ENCODE peak calls at places on chromosomes 5 and 9, in eight cellular contexts. One of them, this sample, is unnamed.

GRCh38 chr5:149002761-149003689 is 59.8 kb downstream of the SH3TC2 start:
- DNase-seq in ovary: no peak
- DNase-seq in CD8-positive, alpha-beta memory T cell: no peak
- DNase-seq in breast epithelium: no peak
- DNase-seq in colonic mucosa: no peak
- DNase-seq in hepatocyte: no peak
- DNase-seq in CD8-positive, alpha-beta T cell: no peak
- DNase-seq in right lobe of liver: no peak
- DNase-seq in this sample: no peak

GRCh38 chr5:159878988-159879471 is 37.3 kb upstream of the ADRA1B start:
- DNase-seq in ovary: peak; percentile 63
- DNase-seq in CD8-positive, alpha-beta memory T cell: no peak
- DNase-seq in breast epithelium: no peak
- DNase-seq in colonic mucosa: peak; percentile 55
- DNase-seq in hepatocyte: peak; percentile 83
- DNase-seq in CD8-positive, alpha-beta T cell: no peak
- DNase-seq in right lobe of liver: peak; percentile 68
- DNase-seq in this sample: peak; percentile 29

GRCh38 chr9:82797539-82797938 is 265.4 kb downstream of the RASEF start:
- DNase-seq in ovary: no peak
- DNase-seq in CD8-positive, alpha-beta memory T cell: no peak
- DNase-seq in breast epithelium: no peak
- DNase-seq in colonic mucosa: peak; percentile 44
- DNase-seq in hepatocyte: peak; percentile 14
- DNase-seq in CD8-positive, alpha-beta T cell: no peak
- DNase-seq in right lobe of liver: no peak
- DNase-seq in this sample: no peak

GRCh38 chr5:142845954-142846398 is 75.8 kb downstream of the ARHGAP26 start:
- DNase-seq in ovary: no peak
- DNase-seq in CD8-positive, alpha-beta memory T cell: no peak
- DNase-seq in breast epithelium: no peak
- DNase-seq in colonic mucosa: no peak
- DNase-seq in hepatocyte: no peak
- DNase-seq in CD8-positive, alpha-beta T cell: no peak
- DNase-seq in right lobe of liver: no peak
- DNase-seq in this sample: no peak

GRCh38 chr5:7916171-7916804 is 47.3 kb downstream of the MTRR start:
- DNase-seq in ovary: no peak
- DNase-seq in CD8-positive, alpha-beta memory T cell: no peak
- DNase-seq in breast epithelium: no peak
- DNase-seq in colonic mucosa: no peak
- DNase-seq in hepatocyte: no peak
- DNase-seq in CD8-positive, alpha-beta T cell: no peak
- DNase-seq in right lobe of liver: no peak
- DNase-seq in this sample: no peak

GRCh38 chr5:77366717-77367500 is 125.2 kb downstream of the WDR41 start:
- DNase-seq in ovary: no peak
- DNase-seq in CD8-positive, alpha-beta memory T cell: no peak
- DNase-seq in breast epithelium: no peak
- DNase-seq in colonic mucosa: no peak
- DNase-seq in hepatocyte: no peak
- DNase-seq in CD8-positive, alpha-beta T cell: no peak
- DNase-seq in right lobe of liver: no peak
- DNase-seq in this sample: no peak

GRCh38 chr5:79886456-79886855 is 104.6 kb downstream of the MTX3 start:
- DNase-seq in ovary: no peak
- DNase-seq in CD8-positive, alpha-beta memory T cell: no peak
- DNase-seq in breast epithelium: no peak
- DNase-seq in colonic mucosa: no peak
- DNase-seq in hepatocyte: no peak
- DNase-seq in CD8-positive, alpha-beta T cell: no peak
- DNase-seq in right lobe of liver: no peak
- DNase-seq in this sample: no peak

GRCh38 chr5:136155078-136155477 is 22.4 kb downstream of the SMAD5 start:
- DNase-seq in ovary: no peak
- DNase-seq in CD8-positive, alpha-beta memory T cell: no peak
- DNase-seq in breast epithelium: no peak
- DNase-seq in colonic mucosa: no peak
- DNase-seq in hepatocyte: no peak
- DNase-seq in CD8-positive, alpha-beta T cell: no peak
- DNase-seq in right lobe of liver: no peak
- DNase-seq in this sample: no peak

GRCh38 chr5:68459500-68460139 is 244.1 kb downstream of the PIK3R1 start:
- DNase-seq in ovary: no peak
- DNase-seq in CD8-positive, alpha-beta memory T cell: no peak
- DNase-seq in breast epithelium: no peak
- DNase-seq in colonic mucosa: no peak
- DNase-seq in hepatocyte: no peak
- DNase-seq in CD8-positive, alpha-beta T cell: no peak
- DNase-seq in right lobe of liver: no peak
- DNase-seq in this sample: no peak

GRCh38 chr5:75547826-75548225 is 36.1 kb downstream of the POLK start:
- DNase-seq in ovary: no peak
- DNase-seq in CD8-positive, alpha-beta memory T cell: no peak
- DNase-seq in breast epithelium: no peak
- DNase-seq in colonic mucosa: no peak
- DNase-seq in hepatocyte: no peak
- DNase-seq in CD8-positive, alpha-beta T cell: no peak
- DNase-seq in right lobe of liver: no peak
- DNase-seq in this sample: no peak

GRCh38 chr9:16352232-16352631 is 518.2 kb downstream of the BNC2 start:
- DNase-seq in ovary: no peak
- DNase-seq in CD8-positive, alpha-beta memory T cell: no peak
- DNase-seq in breast epithelium: no peak
- DNase-seq in colonic mucosa: no peak
- DNase-seq in hepatocyte: no peak
- DNase-seq in CD8-positive, alpha-beta T cell: no peak
- DNase-seq in right lobe of liver: no peak
- DNase-seq in this sample: no peak

GRCh38 chr5:181052928-181053759 is 13.1 kb downstream of the BTNL9 start:
- DNase-seq in ovary: no peak
- DNase-seq in CD8-positive, alpha-beta memory T cell: no peak
- DNase-seq in breast epithelium: no peak
- DNase-seq in colonic mucosa: no peak
- DNase-seq in hepatocyte: peak; percentile 16
- DNase-seq in CD8-positive, alpha-beta T cell: no peak
- DNase-seq in right lobe of liver: no peak
- DNase-seq in this sample: no peak

GRCh38 chr5:181052526-181052927 is 12.5 kb downstream of the BTNL9 start:
- DNase-seq in ovary: no peak
- DNase-seq in CD8-positive, alpha-beta memory T cell: no peak
- DNase-seq in breast epithelium: no peak
- DNase-seq in colonic mucosa: no peak
- DNase-seq in hepatocyte: no peak
- DNase-seq in CD8-positive, alpha-beta T cell: no peak
- DNase-seq in right lobe of liver: no peak
- DNase-seq in this sample: no peak

GRCh38 chr5:181054871-181055494 is 14.9 kb downstream of the BTNL9 start:
- DNase-seq in ovary: no peak
- DNase-seq in CD8-positive, alpha-beta memory T cell: no peak
- DNase-seq in breast epithelium: no peak
- DNase-seq in colonic mucosa: no peak
- DNase-seq in hepatocyte: no peak
- DNase-seq in CD8-positive, alpha-beta T cell: no peak
- DNase-seq in right lobe of liver: no peak
- DNase-seq in this sample: no peak

GRCh38 chr5:181053760-181054122 is 13.7 kb downstream of the BTNL9 start:
- DNase-seq in ovary: no peak
- DNase-seq in CD8-positive, alpha-beta memory T cell: no peak
- DNase-seq in breast epithelium: no peak
- DNase-seq in colonic mucosa: no peak
- DNase-seq in hepatocyte: no peak
- DNase-seq in CD8-positive, alpha-beta T cell: no peak
- DNase-seq in right lobe of liver: no peak
- DNase-seq in this sample: no peak

DNA sequence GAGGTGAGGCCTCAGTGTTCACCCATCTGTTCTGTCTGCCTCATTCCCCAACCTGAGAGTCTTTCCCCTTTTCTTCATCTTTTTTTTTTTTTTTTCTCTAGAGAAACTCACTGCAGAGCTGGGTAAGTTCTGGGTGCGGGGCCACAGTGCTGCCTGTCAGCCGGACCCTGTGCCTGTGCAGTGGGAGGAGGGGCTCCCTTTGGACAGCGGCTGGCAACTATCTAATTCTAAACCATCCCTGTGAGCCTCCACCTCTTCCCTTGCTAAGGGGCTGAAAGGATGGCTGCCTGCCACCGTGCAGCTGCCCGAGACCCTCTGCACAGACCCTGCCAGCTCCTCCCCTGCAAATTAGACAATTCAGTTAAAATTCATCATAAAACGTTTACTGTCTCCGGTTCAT is 14.1 kb downstream of the BTNL9 start:
- DNase-seq in ovary: no peak
- DNase-seq in CD8-positive, alpha-beta memory T cell: no peak
- DNase-seq in breast epithelium: no peak
- DNase-seq in colonic mucosa: no peak
- DNase-seq in hepatocyte: no peak
- DNase-seq in CD8-positive, alpha-beta T cell: no peak
- DNase-seq in right lobe of liver: no peak
- DNase-seq in this sample: no peak
- H3K4me3 ChIP-seq in ovary: no peak overlapping the region
- H3K4me3 ChIP-seq in CD8-positive, alpha-beta memory T cell: no peak overlapping the region
- H3K4me3 ChIP-seq in breast epithelium: peak overlapping the region; percentile 77
- H3K4me3 ChIP-seq in colonic mucosa: no peak overlapping the region
- H3K4me3 ChIP-seq in hepatocyte: no peak overlapping the region
- H3K4me3 ChIP-seq in CD8-positive, alpha-beta T cell: peak overlapping the region; percentile 40
- H3K4me3 ChIP-seq in right lobe of liver: no peak overlapping the region
- H3K4me3 ChIP-seq in this sample: peak overlapping the region; percentile 56

GRCh38 chr9:37800631-37801286 is at the start of gene DCAF10:
- DNase-seq in ovary: peak; percentile 75
- DNase-seq in CD8-positive, alpha-beta memory T cell: peak; percentile 84
- DNase-seq in breast epithelium: peak; percentile 87
- DNase-seq in colonic mucosa: peak; percentile 90
- DNase-seq in hepatocyte: peak; percentile 92
- DNase-seq in CD8-positive, alpha-beta T cell: peak; percentile 82
- DNase-seq in right lobe of liver: peak; percentile 90
- DNase-seq in this sample: peak; percentile 48

GRCh38 chr9:37801287-37801850 is 772 bp downstream of the DCAF10 start:
- DNase-seq in ovary: no peak
- DNase-seq in CD8-positive, alpha-beta memory T cell: no peak
- DNase-seq in breast epithelium: no peak
- DNase-seq in colonic mucosa: peak; percentile 37
- DNase-seq in hepatocyte: peak; percentile 64
- DNase-seq in CD8-positive, alpha-beta T cell: no peak
- DNase-seq in right lobe of liver: peak; percentile 70
- DNase-seq in this sample: no peak

GRCh38 chr9:37806271-37806670 is 5.7 kb downstream of the DCAF10 start:
- DNase-seq in ovary: no peak
- DNase-seq in CD8-positive, alpha-beta memory T cell: no peak
- DNase-seq in breast epithelium: no peak
- DNase-seq in colonic mucosa: no peak
- DNase-seq in hepatocyte: no peak
- DNase-seq in CD8-positive, alpha-beta T cell: no peak
- DNase-seq in right lobe of liver: no peak
- DNase-seq in this sample: no peak

GRCh38 chr9:37798677-37799076 is 1.9 kb upstream of the DCAF10 start:
- DNase-seq in ovary: no peak
- DNase-seq in CD8-positive, alpha-beta memory T cell: no peak
- DNase-seq in breast epithelium: no peak
- DNase-seq in colonic mucosa: no peak
- DNase-seq in hepatocyte: no peak
- DNase-seq in CD8-positive, alpha-beta T cell: no peak
- DNase-seq in right lobe of liver: no peak
- DNase-seq in this sample: no peak

GRCh38 chr9:37801959-37802711 is 1.5 kb downstream of the DCAF10 start:
- DNase-seq in ovary: no peak
- DNase-seq in CD8-positive, alpha-beta memory T cell: no peak
- DNase-seq in breast epithelium: no peak
- DNase-seq in colonic mucosa: no peak
- DNase-seq in hepatocyte: no peak
- DNase-seq in CD8-positive, alpha-beta T cell: no peak
- DNase-seq in right lobe of liver: no peak
- DNase-seq in this sample: no peak
- H3K27ac ChIP-seq in ovary: no peak overlapping the region
- H3K27ac ChIP-seq in CD8-positive, alpha-beta memory T cell: peak overlapping the region; percentile 65
- H3K27ac ChIP-seq in breast epithelium: no peak overlapping the region
- H3K27ac ChIP-seq in colonic mucosa: no peak overlapping the region
- H3K27ac ChIP-seq in hepatocyte: peak overlapping the region; percentile 98
- H3K27ac ChIP-seq in CD8-positive, alpha-beta T cell: no peak overlapping the region
- H3K27ac ChIP-seq in right lobe of liver: no peak overlapping the region
- H3K27ac ChIP-seq in this sample: no peak overlapping the region

DNA sequence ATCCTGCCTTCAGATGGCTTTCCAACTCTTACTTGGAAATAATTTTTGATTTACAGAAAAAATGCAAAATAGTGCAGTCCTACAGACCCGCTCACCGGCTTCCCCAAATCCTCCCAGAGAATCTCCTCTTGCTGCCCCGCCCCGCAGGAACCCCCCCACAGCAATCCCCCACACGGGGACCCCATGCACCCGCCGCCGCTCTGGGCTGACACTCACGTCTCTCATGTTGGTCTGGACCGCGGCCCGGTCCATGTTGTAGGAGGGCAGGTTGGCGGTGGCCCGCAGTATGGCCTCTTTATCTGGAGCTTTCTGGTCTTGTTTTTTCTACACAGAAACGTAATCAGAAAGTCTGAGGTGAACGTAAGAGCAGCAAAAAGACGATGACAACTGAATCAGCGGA is 13.6 kb downstream of the UBAC1 start:
- DNase-seq in ovary: no peak
- DNase-seq in CD8-positive, alpha-beta memory T cell: no peak
- DNase-seq in breast epithelium: no peak
- DNase-seq in colonic mucosa: no peak
- DNase-seq in hepatocyte: no peak
- DNase-seq in CD8-positive, alpha-beta T cell: no peak
- DNase-seq in right lobe of liver: no peak
- DNase-seq in this sample: no peak
- H3K36me3 ChIP-seq in ovary: no peaks in the 10 kb centered on the region
- H3K36me3 ChIP-seq in CD8-positive, alpha-beta memory T cell: peaks cover 20% of the 10 kb centered on the region
- H3K36me3 ChIP-seq in breast epithelium: peaks cover 8% of the 10 kb centered on the region
- H3K36me3 ChIP-seq in colonic mucosa: peaks cover 9% of the 10 kb centered on the region
- H3K36me3 ChIP-seq in hepatocyte: no peaks in the 10 kb centered on the region
- H3K36me3 ChIP-seq in CD8-positive, alpha-beta T cell: peaks cover 18% of the 10 kb centered on the region
- H3K36me3 ChIP-seq in right lobe of liver: peaks cover 28% of the 10 kb centered on the region
- H3K36me3 ChIP-seq in this sample: peaks cover 21% of the 10 kb centered on the region

GRCh38 chr9:109497193-109498165 is 628 bp downstream of the PTPN3 start:
- DNase-seq in ovary: no peak
- DNase-seq in CD8-positive, alpha-beta memory T cell: no peak
- DNase-seq in breast epithelium: no peak
- DNase-seq in colonic mucosa: peak; percentile 66
- DNase-seq in hepatocyte: peak; percentile 66
- DNase-seq in CD8-positive, alpha-beta T cell: no peak
- DNase-seq in right lobe of liver: no peak
- DNase-seq in this sample: no peak
- H3K4me3 ChIP-seq in ovary: peak overlapping the region; percentile 37
- H3K4me3 ChIP-seq in CD8-positive, alpha-beta memory T cell: no peak overlapping the region
- H3K4me3 ChIP-seq in breast epithelium: peak overlapping the region; percentile 69
- H3K4me3 ChIP-seq in colonic mucosa: peak overlapping the region; percentile 52
- H3K4me3 ChIP-seq in hepatocyte: peak overlapping the region; percentile 60
- H3K4me3 ChIP-seq in CD8-positive, alpha-beta T cell: no peak overlapping the region
- H3K4me3 ChIP-seq in right lobe of liver: peak overlapping the region; percentile 44
- H3K4me3 ChIP-seq in this sample: peak overlapping the region; percentile 61

GRCh38 chr5:43425965-43426364 is 13.8 kb upstream of the CCL28 start:
- DNase-seq in ovary: no peak
- DNase-seq in CD8-positive, alpha-beta memory T cell: no peak
- DNase-seq in breast epithelium: no peak
- DNase-seq in colonic mucosa: no peak
- DNase-seq in hepatocyte: peak; percentile 25
- DNase-seq in CD8-positive, alpha-beta T cell: no peak
- DNase-seq in right lobe of liver: no peak
- DNase-seq in this sample: no peak
- H3K27ac ChIP-seq in ovary: no peak overlapping the region
- H3K27ac ChIP-seq in CD8-positive, alpha-beta memory T cell: no peak overlapping the region
- H3K27ac ChIP-seq in breast epithelium: peak overlapping the region; percentile 78
- H3K27ac ChIP-seq in colonic mucosa: no peak overlapping the region
- H3K27ac ChIP-seq in hepatocyte: no peak overlapping the region
- H3K27ac ChIP-seq in CD8-positive, alpha-beta T cell: no peak overlapping the region
- H3K27ac ChIP-seq in right lobe of liver: no peak overlapping the region
- H3K27ac ChIP-seq in this sample: no peak overlapping the region

GRCh38 chr9:136853596-136854112 is 1.5 kb downstream of the MAMDC4 start:
- DNase-seq in ovary: peak; percentile 12
- DNase-seq in CD8-positive, alpha-beta memory T cell: no peak
- DNase-seq in breast epithelium: no peak
- DNase-seq in colonic mucosa: peak; percentile 26
- DNase-seq in hepatocyte: no peak
- DNase-seq in CD8-positive, alpha-beta T cell: no peak
- DNase-seq in right lobe of liver: peak; percentile 52
- DNase-seq in this sample: no peak
- H3K36me3 ChIP-seq in ovary: no peaks in the 10 kb centered on the region
- H3K36me3 ChIP-seq in CD8-positive, alpha-beta memory T cell: no peaks in the 10 kb centered on the region
- H3K36me3 ChIP-seq in breast epithelium: no peaks in the 10 kb centered on the region
- H3K36me3 ChIP-seq in colonic mucosa: no peaks in the 10 kb centered on the region
- H3K36me3 ChIP-seq in hepatocyte: no peaks in the 10 kb centered on the region
- H3K36me3 ChIP-seq in CD8-positive, alpha-beta T cell: no peaks in the 10 kb centered on the region
- H3K36me3 ChIP-seq in right lobe of liver: no peaks in the 10 kb centered on the region
- H3K36me3 ChIP-seq in this sample: no peaks in the 10 kb centered on the region